ENCODE peak calls at places on chromosomes 16 and 17, in ten cellular contexts. One of them, this sample, is unnamed.
A peak's percentile ranks its signal among the peaks of the same experiment; 100 is the strongest.

GRCh38 chr17:12737740-12738469 is 51.4 kb upstream of the ARHGAP44 start:
- DNase-seq in sigmoid colon: no peak
- DNase-seq in AG20443: no peak
- DNase-seq in NCI-H1105: no peak
- DNase-seq in substantia nigra: no peak
- DNase-seq in naive B cell: no peak
- DNase-seq in stimulated activated CD8-positive, alpha-beta memory T cell treated with anti-CD3 and anti-CD28 coated beads, Interleukin-2, amount 100 ng/mL, for 1 hour: no peak
- DNase-seq in HT-29: no peak
- DNase-seq in activated naive CD8-positive, alpha-beta T cell treated with anti-CD3 and anti-CD28 coated beads, Interleukin-2, amount 50 U/mL, for 24 hours: no peak
- DNase-seq in activated CD8-positive, alpha-beta memory T cell treated with anti-CD3 and anti-CD28 coated beads, Interleukin-2, amount 50 U/mL, for 48 hours: no peak
- DNase-seq in this sample: no peak

GRCh38 chr16:3444032-3444388 is 530 bp downstream of the NAA60 start:
- DNase-seq in sigmoid colon: no peak
- DNase-seq in AG20443: peak; percentile 70
- DNase-seq in NCI-H1105: no peak
- DNase-seq in substantia nigra: no peak
- DNase-seq in naive B cell: no peak
- DNase-seq in stimulated activated CD8-positive, alpha-beta memory T cell treated with anti-CD3 and anti-CD28 coated beads, Interleukin-2, amount 100 ng/mL, for 1 hour: no peak
- DNase-seq in HT-29: peak; percentile 39
- DNase-seq in activated naive CD8-positive, alpha-beta T cell treated with anti-CD3 and anti-CD28 coated beads, Interleukin-2, amount 50 U/mL, for 24 hours: peak; percentile 30
- DNase-seq in activated CD8-positive, alpha-beta memory T cell treated with anti-CD3 and anti-CD28 coated beads, Interleukin-2, amount 50 U/mL, for 48 hours: no peak
- DNase-seq in this sample: peak; percentile 63

GRCh38 chr17:37779554-37779953 is 34.7 kb upstream of the HNF1B start:
- DNase-seq in sigmoid colon: no peak
- DNase-seq in AG20443: peak; percentile 84
- DNase-seq in NCI-H1105: no peak
- DNase-seq in substantia nigra: no peak
- DNase-seq in naive B cell: no peak
- DNase-seq in stimulated activated CD8-positive, alpha-beta memory T cell treated with anti-CD3 and anti-CD28 coated beads, Interleukin-2, amount 100 ng/mL, for 1 hour: no peak
- DNase-seq in HT-29: no peak
- DNase-seq in activated naive CD8-positive, alpha-beta T cell treated with anti-CD3 and anti-CD28 coated beads, Interleukin-2, amount 50 U/mL, for 24 hours: no peak
- DNase-seq in activated CD8-positive, alpha-beta memory T cell treated with anti-CD3 and anti-CD28 coated beads, Interleukin-2, amount 50 U/mL, for 48 hours: no peak
- DNase-seq in this sample: no peak

GRCh38 chr16:49664221-49665215 is 191.4 kb downstream of the ZNF423 start:
- DNase-seq in sigmoid colon: peak; percentile 78
- DNase-seq in AG20443: peak; percentile 37
- DNase-seq in NCI-H1105: no peak
- DNase-seq in substantia nigra: no peak
- DNase-seq in naive B cell: no peak
- DNase-seq in stimulated activated CD8-positive, alpha-beta memory T cell treated with anti-CD3 and anti-CD28 coated beads, Interleukin-2, amount 100 ng/mL, for 1 hour: no peak
- DNase-seq in HT-29: no peak
- DNase-seq in activated naive CD8-positive, alpha-beta T cell treated with anti-CD3 and anti-CD28 coated beads, Interleukin-2, amount 50 U/mL, for 24 hours: no peak
- DNase-seq in activated CD8-positive, alpha-beta memory T cell treated with anti-CD3 and anti-CD28 coated beads, Interleukin-2, amount 50 U/mL, for 48 hours: no peak
- DNase-seq in this sample: peak; percentile 35

GRCh38 chr17:59388070-59388556 is 56.7 kb downstream of the YPEL2 start:
- DNase-seq in sigmoid colon: no peak
- DNase-seq in AG20443: no peak
- DNase-seq in NCI-H1105: no peak
- DNase-seq in substantia nigra: no peak
- DNase-seq in naive B cell: no peak
- DNase-seq in stimulated activated CD8-positive, alpha-beta memory T cell treated with anti-CD3 and anti-CD28 coated beads, Interleukin-2, amount 100 ng/mL, for 1 hour: no peak
- DNase-seq in HT-29: no peak
- DNase-seq in activated naive CD8-positive, alpha-beta T cell treated with anti-CD3 and anti-CD28 coated beads, Interleukin-2, amount 50 U/mL, for 24 hours: no peak
- DNase-seq in activated CD8-positive, alpha-beta memory T cell treated with anti-CD3 and anti-CD28 coated beads, Interleukin-2, amount 50 U/mL, for 48 hours: no peak
- DNase-seq in this sample: no peak

GRCh38 chr17:36505171-36505570 is 18.7 kb downstream of the ZNHIT3 start:
- DNase-seq in sigmoid colon: no peak
- DNase-seq in AG20443: no peak
- DNase-seq in NCI-H1105: no peak
- DNase-seq in substantia nigra: no peak
- DNase-seq in naive B cell: no peak
- DNase-seq in stimulated activated CD8-positive, alpha-beta memory T cell treated with anti-CD3 and anti-CD28 coated beads, Interleukin-2, amount 100 ng/mL, for 1 hour: no peak
- DNase-seq in HT-29: no peak
- DNase-seq in activated naive CD8-positive, alpha-beta T cell treated with anti-CD3 and anti-CD28 coated beads, Interleukin-2, amount 50 U/mL, for 24 hours: no peak
- DNase-seq in activated CD8-positive, alpha-beta memory T cell treated with anti-CD3 and anti-CD28 coated beads, Interleukin-2, amount 50 U/mL, for 48 hours: peak; percentile 39
- DNase-seq in this sample: no peak

GRCh38 chr17:1764274-1764673 is 2.4 kb downstream of the SERPINF1 start:
- DNase-seq in sigmoid colon: peak; percentile 93
- DNase-seq in AG20443: peak; percentile 84
- DNase-seq in NCI-H1105: no peak
- DNase-seq in substantia nigra: no peak
- DNase-seq in naive B cell: peak; percentile 51
- DNase-seq in stimulated activated CD8-positive, alpha-beta memory T cell treated with anti-CD3 and anti-CD28 coated beads, Interleukin-2, amount 100 ng/mL, for 1 hour: peak; percentile 23
- DNase-seq in HT-29: no peak
- DNase-seq in activated naive CD8-positive, alpha-beta T cell treated with anti-CD3 and anti-CD28 coated beads, Interleukin-2, amount 50 U/mL, for 24 hours: peak; percentile 40
- DNase-seq in activated CD8-positive, alpha-beta memory T cell treated with anti-CD3 and anti-CD28 coated beads, Interleukin-2, amount 50 U/mL, for 48 hours: peak; percentile 73
- DNase-seq in this sample: peak; percentile 83

GRCh38 chr17:28792877-28793666 is 49.3 kb downstream of the TRAF4 start:
- DNase-seq in sigmoid colon: no peak
- DNase-seq in AG20443: no peak
- DNase-seq in NCI-H1105: no peak
- DNase-seq in substantia nigra: no peak
- DNase-seq in naive B cell: no peak
- DNase-seq in stimulated activated CD8-positive, alpha-beta memory T cell treated with anti-CD3 and anti-CD28 coated beads, Interleukin-2, amount 100 ng/mL, for 1 hour: no peak
- DNase-seq in HT-29: no peak
- DNase-seq in activated naive CD8-positive, alpha-beta T cell treated with anti-CD3 and anti-CD28 coated beads, Interleukin-2, amount 50 U/mL, for 24 hours: no peak
- DNase-seq in activated CD8-positive, alpha-beta memory T cell treated with anti-CD3 and anti-CD28 coated beads, Interleukin-2, amount 50 U/mL, for 48 hours: no peak
- DNase-seq in this sample: no peak

GRCh38 chr16:69179255-69180010 is 7.5 kb upstream of the SNTB2 start:
- DNase-seq in sigmoid colon: peak; percentile 91
- DNase-seq in AG20443: peak; percentile 67
- DNase-seq in NCI-H1105: peak; percentile 57
- DNase-seq in substantia nigra: peak; percentile 2
- DNase-seq in naive B cell: no peak
- DNase-seq in stimulated activated CD8-positive, alpha-beta memory T cell treated with anti-CD3 and anti-CD28 coated beads, Interleukin-2, amount 100 ng/mL, for 1 hour: no peak
- DNase-seq in HT-29: no peak
- DNase-seq in activated naive CD8-positive, alpha-beta T cell treated with anti-CD3 and anti-CD28 coated beads, Interleukin-2, amount 50 U/mL, for 24 hours: no peak
- DNase-seq in activated CD8-positive, alpha-beta memory T cell treated with anti-CD3 and anti-CD28 coated beads, Interleukin-2, amount 50 U/mL, for 48 hours: no peak
- DNase-seq in this sample: peak; percentile 32

GRCh38 chr17:6365187-6365943 is 69.6 kb downstream of the AIPL1 start:
- DNase-seq in sigmoid colon: no peak
- DNase-seq in AG20443: no peak
- DNase-seq in NCI-H1105: no peak
- DNase-seq in substantia nigra: no peak
- DNase-seq in naive B cell: no peak
- DNase-seq in stimulated activated CD8-positive, alpha-beta memory T cell treated with anti-CD3 and anti-CD28 coated beads, Interleukin-2, amount 100 ng/mL, for 1 hour: no peak
- DNase-seq in HT-29: no peak
- DNase-seq in activated naive CD8-positive, alpha-beta T cell treated with anti-CD3 and anti-CD28 coated beads, Interleukin-2, amount 50 U/mL, for 24 hours: no peak
- DNase-seq in activated CD8-positive, alpha-beta memory T cell treated with anti-CD3 and anti-CD28 coated beads, Interleukin-2, amount 50 U/mL, for 48 hours: peak; percentile 13
- DNase-seq in this sample: peak; percentile 36

GRCh38 chr17:58710948-58711552 is 18.6 kb downstream of the RAD51C start:
- DNase-seq in sigmoid colon: no peak
- DNase-seq in AG20443: peak; percentile 30
- DNase-seq in NCI-H1105: peak; percentile 48
- DNase-seq in substantia nigra: no peak
- DNase-seq in naive B cell: peak; percentile 47
- DNase-seq in stimulated activated CD8-positive, alpha-beta memory T cell treated with anti-CD3 and anti-CD28 coated beads, Interleukin-2, amount 100 ng/mL, for 1 hour: no peak
- DNase-seq in HT-29: peak; percentile 81
- DNase-seq in activated naive CD8-positive, alpha-beta T cell treated with anti-CD3 and anti-CD28 coated beads, Interleukin-2, amount 50 U/mL, for 24 hours: peak; percentile 29
- DNase-seq in activated CD8-positive, alpha-beta memory T cell treated with anti-CD3 and anti-CD28 coated beads, Interleukin-2, amount 50 U/mL, for 48 hours: no peak
- DNase-seq in this sample: peak; percentile 85

GRCh38 chr17:35540589-35541404 is 3.3 kb upstream of the SLFN12L start:
- DNase-seq in sigmoid colon: peak; percentile 69
- DNase-seq in AG20443: peak; percentile 22
- DNase-seq in NCI-H1105: no peak
- DNase-seq in substantia nigra: no peak
- DNase-seq in naive B cell: peak; percentile 32
- DNase-seq in stimulated activated CD8-positive, alpha-beta memory T cell treated with anti-CD3 and anti-CD28 coated beads, Interleukin-2, amount 100 ng/mL, for 1 hour: no peak
- DNase-seq in HT-29: peak; percentile 38
- DNase-seq in activated naive CD8-positive, alpha-beta T cell treated with anti-CD3 and anti-CD28 coated beads, Interleukin-2, amount 50 U/mL, for 24 hours: peak; percentile 58
- DNase-seq in activated CD8-positive, alpha-beta memory T cell treated with anti-CD3 and anti-CD28 coated beads, Interleukin-2, amount 50 U/mL, for 48 hours: peak; percentile 65
- DNase-seq in this sample: no peak

GRCh38 chr16:50146479-50147435 is 6.3 kb upstream of the TENT4B start:
- DNase-seq in sigmoid colon: no peak
- DNase-seq in AG20443: no peak
- DNase-seq in NCI-H1105: peak; percentile 27
- DNase-seq in substantia nigra: no peak
- DNase-seq in naive B cell: no peak
- DNase-seq in stimulated activated CD8-positive, alpha-beta memory T cell treated with anti-CD3 and anti-CD28 coated beads, Interleukin-2, amount 100 ng/mL, for 1 hour: no peak
- DNase-seq in HT-29: no peak
- DNase-seq in activated naive CD8-positive, alpha-beta T cell treated with anti-CD3 and anti-CD28 coated beads, Interleukin-2, amount 50 U/mL, for 24 hours: no peak
- DNase-seq in activated CD8-positive, alpha-beta memory T cell treated with anti-CD3 and anti-CD28 coated beads, Interleukin-2, amount 50 U/mL, for 48 hours: no peak
- DNase-seq in this sample: no peak

GRCh38 chr17:29593546-29594440 is 861 bp downstream of the ANKRD13B start:
- DNase-seq in sigmoid colon: peak; percentile 68
- DNase-seq in AG20443: no peak
- DNase-seq in NCI-H1105: no peak
- DNase-seq in substantia nigra: no peak
- DNase-seq in naive B cell: no peak
- DNase-seq in stimulated activated CD8-positive, alpha-beta memory T cell treated with anti-CD3 and anti-CD28 coated beads, Interleukin-2, amount 100 ng/mL, for 1 hour: no peak
- DNase-seq in HT-29: peak; percentile 45
- DNase-seq in activated naive CD8-positive, alpha-beta T cell treated with anti-CD3 and anti-CD28 coated beads, Interleukin-2, amount 50 U/mL, for 24 hours: peak; percentile 37
- DNase-seq in activated CD8-positive, alpha-beta memory T cell treated with anti-CD3 and anti-CD28 coated beads, Interleukin-2, amount 50 U/mL, for 48 hours: no peak
- DNase-seq in this sample: peak; percentile 72

GRCh38 chr17:78616946-78617345 is 39.8 kb upstream of the DNAH17 start:
- DNase-seq in sigmoid colon: no peak
- DNase-seq in AG20443: no peak
- DNase-seq in NCI-H1105: no peak
- DNase-seq in substantia nigra: no peak
- DNase-seq in naive B cell: no peak
- DNase-seq in stimulated activated CD8-positive, alpha-beta memory T cell treated with anti-CD3 and anti-CD28 coated beads, Interleukin-2, amount 100 ng/mL, for 1 hour: no peak
- DNase-seq in HT-29: no peak
- DNase-seq in activated naive CD8-positive, alpha-beta T cell treated with anti-CD3 and anti-CD28 coated beads, Interleukin-2, amount 50 U/mL, for 24 hours: no peak
- DNase-seq in activated CD8-positive, alpha-beta memory T cell treated with anti-CD3 and anti-CD28 coated beads, Interleukin-2, amount 50 U/mL, for 48 hours: no peak
- DNase-seq in this sample: no peak

GRCh38 chr17:16929281-16929680 is 42.6 kb downstream of the TNFRSF13B start:
- DNase-seq in sigmoid colon: peak; percentile 37
- DNase-seq in AG20443: no peak
- DNase-seq in NCI-H1105: no peak
- DNase-seq in substantia nigra: no peak
- DNase-seq in naive B cell: no peak
- DNase-seq in stimulated activated CD8-positive, alpha-beta memory T cell treated with anti-CD3 and anti-CD28 coated beads, Interleukin-2, amount 100 ng/mL, for 1 hour: no peak
- DNase-seq in HT-29: no peak
- DNase-seq in activated naive CD8-positive, alpha-beta T cell treated with anti-CD3 and anti-CD28 coated beads, Interleukin-2, amount 50 U/mL, for 24 hours: no peak
- DNase-seq in activated CD8-positive, alpha-beta memory T cell treated with anti-CD3 and anti-CD28 coated beads, Interleukin-2, amount 50 U/mL, for 48 hours: no peak
- DNase-seq in this sample: no peak

GRCh38 chr17:70892527-70892926 is 723.2 kb downstream of the KCNJ2 start:
- DNase-seq in sigmoid colon: no peak
- DNase-seq in AG20443: no peak
- DNase-seq in NCI-H1105: no peak
- DNase-seq in substantia nigra: no peak
- DNase-seq in naive B cell: no peak
- DNase-seq in stimulated activated CD8-positive, alpha-beta memory T cell treated with anti-CD3 and anti-CD28 coated beads, Interleukin-2, amount 100 ng/mL, for 1 hour: no peak
- DNase-seq in HT-29: no peak
- DNase-seq in activated naive CD8-positive, alpha-beta T cell treated with anti-CD3 and anti-CD28 coated beads, Interleukin-2, amount 50 U/mL, for 24 hours: no peak
- DNase-seq in activated CD8-positive, alpha-beta memory T cell treated with anti-CD3 and anti-CD28 coated beads, Interleukin-2, amount 50 U/mL, for 48 hours: no peak
- DNase-seq in this sample: no peak

GRCh38 chr17:69608808-69609494 is 194.5 kb downstream of the MAP2K6 start:
- DNase-seq in sigmoid colon: no peak
- DNase-seq in AG20443: peak; percentile 72
- DNase-seq in NCI-H1105: no peak
- DNase-seq in substantia nigra: no peak
- DNase-seq in naive B cell: no peak
- DNase-seq in stimulated activated CD8-positive, alpha-beta memory T cell treated with anti-CD3 and anti-CD28 coated beads, Interleukin-2, amount 100 ng/mL, for 1 hour: no peak
- DNase-seq in HT-29: no peak
- DNase-seq in activated naive CD8-positive, alpha-beta T cell treated with anti-CD3 and anti-CD28 coated beads, Interleukin-2, amount 50 U/mL, for 24 hours: no peak
- DNase-seq in activated CD8-positive, alpha-beta memory T cell treated with anti-CD3 and anti-CD28 coated beads, Interleukin-2, amount 50 U/mL, for 48 hours: no peak
- DNase-seq in this sample: peak; percentile 43

GRCh38 chr17:46818319-46818928 is at the start of gene WNT3:
- DNase-seq in sigmoid colon: no peak
- DNase-seq in AG20443: no peak
- DNase-seq in NCI-H1105: peak; percentile 16
- DNase-seq in substantia nigra: peak; percentile 1
- DNase-seq in naive B cell: peak; percentile 51
- DNase-seq in stimulated activated CD8-positive, alpha-beta memory T cell treated with anti-CD3 and anti-CD28 coated beads, Interleukin-2, amount 100 ng/mL, for 1 hour: peak; percentile 18
- DNase-seq in HT-29: no peak
- DNase-seq in activated naive CD8-positive, alpha-beta T cell treated with anti-CD3 and anti-CD28 coated beads, Interleukin-2, amount 50 U/mL, for 24 hours: peak; percentile 60
- DNase-seq in activated CD8-positive, alpha-beta memory T cell treated with anti-CD3 and anti-CD28 coated beads, Interleukin-2, amount 50 U/mL, for 48 hours: peak; percentile 80
- DNase-seq in this sample: no peak

GRCh38 chr17:79602621-79603020 is 8.2 kb downstream of the RBFOX3 start:
- DNase-seq in sigmoid colon: no peak
- DNase-seq in AG20443: no peak
- DNase-seq in NCI-H1105: no peak
- DNase-seq in substantia nigra: no peak
- DNase-seq in naive B cell: no peak
- DNase-seq in stimulated activated CD8-positive, alpha-beta memory T cell treated with anti-CD3 and anti-CD28 coated beads, Interleukin-2, amount 100 ng/mL, for 1 hour: no peak
- DNase-seq in HT-29: no peak
- DNase-seq in activated naive CD8-positive, alpha-beta T cell treated with anti-CD3 and anti-CD28 coated beads, Interleukin-2, amount 50 U/mL, for 24 hours: no peak
- DNase-seq in activated CD8-positive, alpha-beta memory T cell treated with anti-CD3 and anti-CD28 coated beads, Interleukin-2, amount 50 U/mL, for 48 hours: no peak
- DNase-seq in this sample: no peak

GRCh38 chr17:63419949-63420867 is 25.9 kb downstream of the CYB561 start:
- DNase-seq in sigmoid colon: no peak
- DNase-seq in AG20443: no peak
- DNase-seq in NCI-H1105: no peak
- DNase-seq in substantia nigra: no peak
- DNase-seq in naive B cell: no peak
- DNase-seq in stimulated activated CD8-positive, alpha-beta memory T cell treated with anti-CD3 and anti-CD28 coated beads, Interleukin-2, amount 100 ng/mL, for 1 hour: no peak
- DNase-seq in HT-29: no peak
- DNase-seq in activated naive CD8-positive, alpha-beta T cell treated with anti-CD3 and anti-CD28 coated beads, Interleukin-2, amount 50 U/mL, for 24 hours: no peak
- DNase-seq in activated CD8-positive, alpha-beta memory T cell treated with anti-CD3 and anti-CD28 coated beads, Interleukin-2, amount 50 U/mL, for 48 hours: no peak
- DNase-seq in this sample: no peak

GRCh38 chr17:33451221-33451620 is 158.1 kb upstream of the ASIC2 start:
- DNase-seq in sigmoid colon: no peak
- DNase-seq in AG20443: no peak
- DNase-seq in NCI-H1105: no peak
- DNase-seq in substantia nigra: no peak
- DNase-seq in naive B cell: no peak
- DNase-seq in stimulated activated CD8-positive, alpha-beta memory T cell treated with anti-CD3 and anti-CD28 coated beads, Interleukin-2, amount 100 ng/mL, for 1 hour: no peak
- DNase-seq in HT-29: no peak
- DNase-seq in activated naive CD8-positive, alpha-beta T cell treated with anti-CD3 and anti-CD28 coated beads, Interleukin-2, amount 50 U/mL, for 24 hours: no peak
- DNase-seq in activated CD8-positive, alpha-beta memory T cell treated with anti-CD3 and anti-CD28 coated beads, Interleukin-2, amount 50 U/mL, for 48 hours: no peak
- DNase-seq in this sample: peak; percentile 19

GRCh38 chr17:28446716-28447395 is 26.6 kb upstream of the SLC13A2 start:
- DNase-seq in sigmoid colon: no peak
- DNase-seq in AG20443: no peak
- DNase-seq in NCI-H1105: no peak
- DNase-seq in substantia nigra: no peak
- DNase-seq in naive B cell: no peak
- DNase-seq in stimulated activated CD8-positive, alpha-beta memory T cell treated with anti-CD3 and anti-CD28 coated beads, Interleukin-2, amount 100 ng/mL, for 1 hour: no peak
- DNase-seq in HT-29: peak; percentile 15
- DNase-seq in activated naive CD8-positive, alpha-beta T cell treated with anti-CD3 and anti-CD28 coated beads, Interleukin-2, amount 50 U/mL, for 24 hours: no peak
- DNase-seq in activated CD8-positive, alpha-beta memory T cell treated with anti-CD3 and anti-CD28 coated beads, Interleukin-2, amount 50 U/mL, for 48 hours: no peak
- DNase-seq in this sample: no peak

GRCh38 chr16:1772908-1773702 is at the start of gene MRPS34:
- DNase-seq in sigmoid colon: peak; percentile 90
- DNase-seq in AG20443: peak; percentile 91
- DNase-seq in NCI-H1105: peak; percentile 53
- DNase-seq in substantia nigra: peak; percentile 49
- DNase-seq in naive B cell: peak; percentile 74
- DNase-seq in stimulated activated CD8-positive, alpha-beta memory T cell treated with anti-CD3 and anti-CD28 coated beads, Interleukin-2, amount 100 ng/mL, for 1 hour: peak; percentile 65
- DNase-seq in HT-29: peak; percentile 83
- DNase-seq in activated naive CD8-positive, alpha-beta T cell treated with anti-CD3 and anti-CD28 coated beads, Interleukin-2, amount 50 U/mL, for 24 hours: peak; percentile 86
- DNase-seq in activated CD8-positive, alpha-beta memory T cell treated with anti-CD3 and anti-CD28 coated beads, Interleukin-2, amount 50 U/mL, for 48 hours: peak; percentile 91
- DNase-seq in this sample: peak; percentile 93

GRCh38 chr16:68448360-68448970 is at the start of gene SMPD3:
- DNase-seq in sigmoid colon: peak; percentile 97
- DNase-seq in AG20443: peak; percentile 98
- DNase-seq in NCI-H1105: peak; percentile 95
- DNase-seq in substantia nigra: peak; percentile 99
- DNase-seq in naive B cell: peak; percentile 94
- DNase-seq in stimulated activated CD8-positive, alpha-beta memory T cell treated with anti-CD3 and anti-CD28 coated beads, Interleukin-2, amount 100 ng/mL, for 1 hour: peak; percentile 97
- DNase-seq in HT-29: peak; percentile 98
- DNase-seq in activated naive CD8-positive, alpha-beta T cell treated with anti-CD3 and anti-CD28 coated beads, Interleukin-2, amount 50 U/mL, for 24 hours: peak; percentile 97
- DNase-seq in activated CD8-positive, alpha-beta memory T cell treated with anti-CD3 and anti-CD28 coated beads, Interleukin-2, amount 50 U/mL, for 48 hours: peak; percentile 98
- DNase-seq in this sample: peak; percentile 99

GRCh38 chr16:1438229-1439057 is 5.9 kb downstream of the CCDC154 start:
- DNase-seq in sigmoid colon: no peak
- DNase-seq in AG20443: no peak
- DNase-seq in NCI-H1105: no peak
- DNase-seq in substantia nigra: no peak
- DNase-seq in naive B cell: no peak
- DNase-seq in stimulated activated CD8-positive, alpha-beta memory T cell treated with anti-CD3 and anti-CD28 coated beads, Interleukin-2, amount 100 ng/mL, for 1 hour: no peak
- DNase-seq in HT-29: no peak
- DNase-seq in activated naive CD8-positive, alpha-beta T cell treated with anti-CD3 and anti-CD28 coated beads, Interleukin-2, amount 50 U/mL, for 24 hours: no peak
- DNase-seq in activated CD8-positive, alpha-beta memory T cell treated with anti-CD3 and anti-CD28 coated beads, Interleukin-2, amount 50 U/mL, for 48 hours: no peak
- DNase-seq in this sample: no peak

This sample was measured in hepatocyte.